ENCODE peak calls at places on chromosomes 1 and 21, in four cellular contexts. Y, A, I and B are unnamed samples.
A peak's percentile ranks its signal among the peaks of the same experiment; 100 is the strongest.

GRCh38 chr1:30903343-30904034 is 5.1 kb downstream of the SDC3 start:
- DNase-seq in Y (no peak), A (no peak), I (no peak), B (no peak)

GRCh38 chr1:9112961-9113880 is 15.7 kb downstream of the GPR157 start:
- DNase-seq in Y (peak; percentile 26), A (no peak), I (no peak), B (no peak)

GRCh38 chr1:147892731-147893214 is 9.8 kb upstream of the GJA8 start:
- DNase-seq in Y (no peak), A (no peak), I (no peak), B (no peak)

GRCh38 chr1:94418664-94419655 is 771 bp downstream of the ABCD3 start:
- DNase-seq in Y (peak; percentile 50), A (no peak), I (peak; percentile 62), B (no peak)

GRCh38 chr1:246703581-246703980 is 20.6 kb upstream of the SCCPDH start:
- DNase-seq in Y (peak; percentile 69), A (no peak), I (no peak), B (no peak)

GRCh38 chr1:1189071-1189470 is 15.4 kb downstream of the TTLL10 start:
- DNase-seq in Y (no peak), A (no peak), I (no peak), B (no peak)

GRCh38 chr1:5125208-5125607 is 470.8 kb downstream of the AJAP1 start:
- DNase-seq in Y (no peak), A (no peak), I (no peak), B (no peak)

GRCh38 chr1:8047112-8047511 is 21.0 kb upstream of the ERRFI1 start:
- DNase-seq in Y (no peak), A (no peak), I (no peak), B (no peak)

GRCh38 chr1:113140588-113141446 is 67.8 kb downstream of the LRIG2 start:
- DNase-seq in Y (peak; percentile 73), A (peak; percentile 47), I (peak; percentile 63), B (peak; percentile 29)

GRCh38 chr1:59504281-59504680 is 207.4 kb downstream of the FGGY start:
- DNase-seq in Y (no peak), A (no peak), I (no peak), B (no peak)

GRCh38 chr1:212446333-212446732 is 13.6 kb downstream of the NENF start:
- DNase-seq in Y (no peak), A (no peak), I (no peak), B (no peak)

GRCh38 chr1:165831146-165831545 is 3.7 kb downstream of the UCK2 start:
- DNase-seq in Y (no peak), A (no peak), I (no peak), B (no peak)

GRCh38 chr1:165827199-165828102 is at the start of gene UCK2:
- DNase-seq in Y (peak; percentile 87), A (peak; percentile 93), I (peak; percentile 77), B (no peak)

GRCh38 chr1:165828581-165829329 is 1.3 kb downstream of the UCK2 start:
- DNase-seq in Y (peak; percentile 58), A (peak; percentile 74), I (peak; percentile 38), B (no peak)

GRCh38 chr1:165828103-165828558 is 717 bp downstream of the UCK2 start:
- DNase-seq in Y (peak; percentile 53), A (peak; percentile 70), I (peak; percentile 48), B (no peak)

GRCh38 chr1:165829888-165830287 is 2.5 kb downstream of the UCK2 start:
- DNase-seq in Y (no peak), A (no peak), I (no peak), B (no peak)
- H3K4me3 ChIP-seq in Y (no peak overlapping the region), A (no peak overlapping the region), I (no peak overlapping the region), B (peak overlapping the region; percentile 92)

GRCh38 chr1:41483960-41484844 is at the start of gene EDN2:
- DNase-seq in Y (peak; percentile 89), A (peak; percentile 96), I (no peak), B (no peak)
- TF ChIP-seq CTCF in Y (peak; percentile 59), A (peak; percentile 24), I (no peak), B (peak; percentile 43)

GRCh38 chr1:64766385-64766784 is 21.5 kb downstream of the RAVER2 start:
- DNase-seq in Y (no peak), A (no peak), I (no peak), B (no peak)
- H3K4me3 ChIP-seq in Y (no peak overlapping the region), A (no peak overlapping the region), I (no peak overlapping the region), B (no peak overlapping the region)

GRCh38 chr1:40311692-40312091 is 5.4 kb downstream of the COL9A2 start:
- DNase-seq in Y (no peak), A (no peak), I (no peak), B (no peak)

GRCh38 chr1:40313958-40314720 is 2.9 kb downstream of the COL9A2 start:
- DNase-seq in Y (no peak), A (no peak), I (no peak), B (no peak)

GRCh38 chr1:40313329-40313957 is 3.6 kb downstream of the COL9A2 start:
- DNase-seq in Y (no peak), A (no peak), I (no peak), B (no peak)

GRCh38 chr1:40310983-40311642 is 6.0 kb downstream of the COL9A2 start:
- DNase-seq in Y (no peak), A (no peak), I (no peak), B (no peak)

DNA sequence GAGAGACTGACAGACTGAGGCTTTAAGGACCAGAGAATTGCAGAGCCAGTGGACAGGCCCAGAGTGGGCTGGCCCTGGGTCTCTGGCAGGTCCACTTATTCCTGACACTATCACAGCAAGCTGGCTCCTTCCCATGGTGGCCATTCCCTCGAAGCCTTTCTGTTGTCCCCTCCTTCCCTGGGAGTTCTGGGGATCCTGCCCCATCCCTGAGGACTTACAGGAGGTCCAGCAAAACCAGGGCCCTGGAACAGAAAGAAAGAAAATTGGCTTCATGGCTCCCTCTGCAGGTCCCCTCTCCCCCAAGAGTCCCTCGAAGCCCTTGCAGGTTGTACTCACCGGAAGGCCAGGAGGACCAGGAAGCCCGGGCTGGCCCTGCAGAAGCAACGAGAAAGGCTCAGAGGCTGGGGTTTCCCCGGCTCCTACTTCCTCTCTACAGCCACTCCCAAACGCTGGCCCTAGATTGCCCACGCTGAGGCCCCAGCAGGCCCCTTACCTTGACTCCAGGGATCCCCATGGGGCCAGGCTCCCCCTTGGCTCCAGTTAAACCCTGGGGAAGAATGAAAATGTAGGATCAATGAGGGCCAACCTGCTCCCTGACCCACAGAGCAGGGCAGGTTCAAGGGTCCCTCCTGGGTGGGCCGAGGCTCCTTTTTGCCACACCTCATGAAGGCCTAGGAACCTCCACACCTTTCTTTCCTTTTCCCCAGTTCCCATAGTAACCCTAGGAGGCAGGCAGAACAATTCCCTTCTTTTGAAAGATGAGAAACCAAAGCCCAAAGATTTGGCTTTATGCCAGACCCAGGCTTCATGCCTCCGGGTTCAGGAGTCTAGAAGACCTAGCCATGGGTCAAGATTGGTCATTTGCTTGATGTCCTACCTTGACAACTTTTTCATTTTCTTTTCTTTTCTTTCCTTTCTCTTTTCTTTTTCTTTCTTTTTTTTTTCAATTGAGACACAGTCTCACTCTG is 4.6 kb downstream of the COL9A2 start:
- DNase-seq in Y (peak; percentile 82), A (no peak), I (no peak), B (peak; percentile 68)
- TF ChIP-seq CTCF in Y (no peak), A (no peak), I (no peak), B (no peak)

DNA sequence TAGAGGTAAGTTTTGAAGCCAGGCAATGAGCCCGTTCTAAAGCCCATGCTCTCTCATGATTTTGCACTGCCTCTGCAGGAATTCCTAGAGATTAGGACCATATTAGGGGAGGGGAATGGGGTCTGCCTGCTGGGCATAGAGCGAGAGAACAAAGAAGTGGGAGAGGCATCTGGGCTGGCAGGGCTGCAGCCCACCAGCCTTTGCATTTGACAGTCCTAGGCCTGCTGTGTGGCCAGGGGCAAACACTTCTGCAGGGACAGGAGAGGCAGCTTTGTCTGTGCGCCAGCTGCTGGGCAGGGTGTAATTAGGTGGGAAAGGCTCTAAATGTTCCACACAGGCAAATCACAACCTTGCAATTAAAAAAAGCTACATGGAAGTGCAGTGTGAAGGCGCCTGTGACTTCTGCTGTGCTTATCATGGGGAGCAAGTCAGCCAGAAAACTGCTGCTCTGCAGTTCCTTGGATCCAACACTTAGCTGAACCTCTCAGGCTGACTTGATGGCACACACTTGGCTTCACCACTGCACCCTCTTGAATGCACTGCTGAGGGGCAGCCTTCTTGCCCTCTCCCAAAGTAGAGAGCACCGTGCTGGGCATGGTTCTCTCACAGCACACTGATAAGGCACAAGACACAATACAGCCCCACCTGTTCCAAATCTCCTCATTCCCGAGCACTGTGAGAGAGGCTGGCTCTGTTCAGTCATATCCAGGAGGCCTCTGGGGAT is 73.6 kb upstream of the TLR5 start:
- DNase-seq in Y (no peak), A (no peak), I (no peak), B (no peak)
- H3K4me3 ChIP-seq in Y (no peak overlapping the region), A (no peak overlapping the region), I (no peak overlapping the region), B (no peak overlapping the region)

DNA sequence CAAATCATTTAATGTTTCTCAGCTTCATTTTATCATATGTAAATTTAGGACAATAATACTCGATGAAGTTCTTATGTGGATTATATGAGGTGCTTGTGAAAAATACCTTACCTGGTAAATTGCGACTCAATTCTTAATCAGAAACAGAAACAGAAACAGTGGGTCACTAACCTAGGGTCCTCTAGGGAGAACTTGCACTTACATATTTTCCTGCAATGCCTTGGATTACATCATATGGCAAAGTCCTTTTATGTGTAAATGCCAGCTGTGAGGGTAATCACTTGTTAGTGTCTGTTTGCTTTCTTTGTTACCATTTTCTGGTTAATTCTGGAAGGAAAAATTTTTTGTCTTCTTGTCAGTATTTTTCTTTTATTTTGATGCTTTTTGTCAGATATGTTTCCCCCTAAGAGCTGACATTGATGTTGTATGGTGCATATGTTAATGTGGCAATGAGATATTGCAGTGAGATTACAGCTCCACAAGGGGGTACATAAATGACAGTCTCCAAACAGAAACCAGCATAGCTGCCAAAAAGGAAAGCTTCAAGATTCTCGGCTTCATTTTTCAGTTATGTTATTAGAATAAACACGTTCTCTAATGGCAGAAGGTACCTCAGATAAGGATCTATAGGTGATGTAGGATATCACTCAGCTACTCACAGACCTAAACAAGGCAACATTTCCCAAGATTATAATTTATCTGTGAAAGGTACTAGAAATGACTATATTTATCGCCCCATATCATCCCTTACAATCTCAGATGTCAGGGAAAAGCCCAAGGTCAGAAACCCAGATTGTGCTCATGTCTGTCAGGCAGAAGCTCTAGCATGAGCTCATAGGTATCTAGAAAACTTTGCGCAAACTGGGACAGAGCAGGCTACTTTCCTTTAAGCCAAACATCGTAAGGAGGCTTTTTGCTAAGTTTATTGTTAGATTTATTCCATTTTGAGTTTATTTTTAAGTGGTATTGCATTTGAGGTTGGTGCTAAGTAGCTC is 119.9 kb downstream of the FASLG start:
- DNase-seq in Y (no peak), A (no peak), I (no peak), B (peak; percentile 46)
- TF ChIP-seq CTCF in Y (no peak), A (no peak), I (no peak), B (peak; percentile 26)

GRCh38 chr21:42525676-42526378 is 12.2 kb downstream of the SLC37A1 start:
- DNase-seq in Y (no peak), A (no peak), I (no peak), B (no peak)
- H3K4me3 ChIP-seq in Y (no peak overlapping the region), A (no peak overlapping the region), I (no peak overlapping the region), B (no peak overlapping the region)

GRCh38 chr1:200794506-200795065 is 55.9 kb downstream of the CAMSAP2 start:
- DNase-seq in Y (no peak), A (no peak), I (no peak), B (no peak)
- TF ChIP-seq CTCF in Y (no peak), A (no peak), I (no peak), B (no peak)